ENCODE peak calls at places on chromosomes 2 and 18, in four cellular contexts. W is stomach, E is foreskin fibroblast, T is kidney epithelial cell. O is an unnamed sample.

GRCh38 chr2:6924101-6924917 is 7.1 kb downstream of the RNF144A start:
- DNase-seq in W (no peak), E (no peak), T (no peak), O (no peak)

GRCh38 chr2:1930956-1931914 is 186.9 kb upstream of the PXDN start:
- DNase-seq in W (no peak), E (no peak), T (no peak), O (no peak)

GRCh38 chr2:35099345-35099744 is 1256.2 kb upstream of the CRIM1 start:
- DNase-seq in W (no peak), E (no peak), T (no peak), O (no peak)

GRCh38 chr2:239309398-239310245 is 91.2 kb downstream of the HDAC4 start:
- DNase-seq in W (peak), E (no peak), T (no peak), O (peak)

GRCh38 chr2:42844901-42845685 is 52.7 kb upstream of the HAAO start:
- DNase-seq in W (no peak), E (peak), T (no peak), O (peak)

GRCh38 chr2:222057249-222058073 is 241.3 kb downstream of the PAX3 start:
- DNase-seq in W (no peak), E (peak), T (no peak), O (no peak)

GRCh38 chr2:108538000-108538625 is 3.8 kb downstream of the LIMS1 start:
- DNase-seq in W (no peak), E (no peak), T (no peak), O (no peak)

GRCh38 chr2:197813093-197813787 is 8.8 kb downstream of the PLCL1 start:
- DNase-seq in W (no peak), E (peak), T (peak), O (no peak)

GRCh38 chr2:239177908-239178307 is 222.9 kb downstream of the HDAC4 start:
- DNase-seq in W (no peak), E (no peak), T (no peak), O (no peak)

GRCh38 chr2:241008711-241009121 is 10.3 kb downstream of the SNED1 start:
- DNase-seq in W (peak), E (no peak), T (no peak), O (no peak)

GRCh38 chr2:206415618-206416243 is 27.6 kb upstream of the ADAM23 start:
- DNase-seq in W (no peak), E (no peak), T (no peak), O (no peak)

GRCh38 chr2:241300000-241300399 is 15.5 kb downstream of the HDLBP start:
- DNase-seq in W (no peak), E (no peak), T (no peak), O (no peak)

GRCh38 chr2:200765139-200765951 is 46.4 kb upstream of the BZW1 start:
- DNase-seq in W (no peak), E (peak), T (peak), O (no peak)

GRCh38 chr18:28718696-28719095 is 541.8 kb upstream of the CDH2 start:
- DNase-seq in W (no peak), E (no peak), T (no peak), O (no peak)

GRCh38 chr2:133607679-133608078 is 39.4 kb upstream of the NCKAP5 start:
- DNase-seq in W (no peak), E (no peak), T (peak), O (no peak)

GRCh38 chr2:144628566-144628965 is 108.6 kb upstream of the ZEB2 start:
- DNase-seq in W (no peak), E (no peak), T (no peak), O (no peak)

GRCh38 chr18:25058520-25058919 is 293.4 kb downstream of the ZNF521 start:
- DNase-seq in W (no peak), E (no peak), T (no peak), O (no peak)

GRCh38 chr2:225010804-225011203 is 31.5 kb downstream of the DOCK10 start:
- DNase-seq in W (no peak), E (peak), T (peak), O (no peak)

GRCh38 chr2:197273485-197273884 is 37.1 kb downstream of the ANKRD44 start:
- DNase-seq in W (peak), E (no peak), T (no peak), O (no peak)

GRCh38 chr2:225226441-225226840 is 173.1 kb upstream of the NYAP2 start:
- DNase-seq in W (no peak), E (no peak), T (no peak), O (no peak)

GRCh38 chr2:63872571-63873328 is 31.1 kb downstream of the UGP2 start:
- DNase-seq in W (no peak), E (no peak), T (no peak), O (no peak)

GRCh38 chr2:144559681-144560080 is 39.8 kb upstream of the ZEB2 start:
- DNase-seq in W (no peak), E (no peak), T (no peak), O (no peak)

GRCh38 chr2:62570861-62571698 is 65.1 kb upstream of the TMEM17 start:
- DNase-seq in W (peak), E (peak), T (no peak), O (peak)

O was measured in transverse colon.